ENCODE peak calls at places on chromosomes 13 and 19, in seven cellular contexts. U is T47D, L is HCT116, K is SK-N-SH, R is H1, T is GM12878, C is HepG2. E is an unnamed sample.

GRCh38 chr13:110233181-110233641 is 73.7 kb downstream of the COL4A1 start:
- DNase-seq in R (peak; percentile 27), L (no peak), T (no peak), K (peak; percentile 42), U (no peak), C (no peak), E (no peak)

GRCh38 chr19:18294467-18294864 is 13.0 kb upstream of the JUND start:
- DNase-seq in U (no peak), T (no peak), R (no peak), L (no peak), C (no peak), K (peak; percentile 83), E (peak; percentile 31)

GRCh38 chr19:40357655-40358054 is 9.2 kb downstream of the PLD3 start:
- DNase-seq in K (no peak), R (no peak), C (no peak), U (no peak), T (no peak), L (no peak), E (no peak)

GRCh38 chr13:34967851-34968562 is 25.9 kb downstream of the NBEA start:
- DNase-seq in K (no peak), U (no peak), C (no peak), L (no peak), R (no peak), T (no peak), E (no peak)

GRCh38 chr13:26488236-26489028 is 69.1 kb upstream of the WASF3 start:
- DNase-seq in C (no peak), L (no peak), R (no peak), U (no peak), T (no peak), K (no peak), E (no peak)

GRCh38 chr13:27007166-27007565 is 164.4 kb downstream of the USP12 start:
- DNase-seq in C (no peak), R (no peak), K (no peak), T (no peak), U (no peak), L (no peak), E (no peak)

GRCh38 chr13:20306039-20306438 is 73.9 kb upstream of the GJB6 start:
- DNase-seq in C (no peak), U (no peak), T (no peak), R (no peak), L (no peak), K (no peak), E (no peak)

GRCh38 chr19:15223649-15224371 is 8.4 kb downstream of the EPHX3 start:
- DNase-seq in C (no peak), U (no peak), K (no peak), T (no peak), R (no peak), L (no peak), E (no peak)

GRCh38 chr19:55494172-55494761 is 6.0 kb downstream of the SSC5D start:
- DNase-seq in K (no peak), U (no peak), L (no peak), T (no peak), R (no peak), C (no peak), E (peak; percentile 81)

GRCh38 chr13:21058361-21058760 is 3.0 kb downstream of the LATS2 start:
- DNase-seq in C (no peak), K (no peak), U (no peak), T (no peak), R (no peak), L (no peak), E (no peak)

DNA sequence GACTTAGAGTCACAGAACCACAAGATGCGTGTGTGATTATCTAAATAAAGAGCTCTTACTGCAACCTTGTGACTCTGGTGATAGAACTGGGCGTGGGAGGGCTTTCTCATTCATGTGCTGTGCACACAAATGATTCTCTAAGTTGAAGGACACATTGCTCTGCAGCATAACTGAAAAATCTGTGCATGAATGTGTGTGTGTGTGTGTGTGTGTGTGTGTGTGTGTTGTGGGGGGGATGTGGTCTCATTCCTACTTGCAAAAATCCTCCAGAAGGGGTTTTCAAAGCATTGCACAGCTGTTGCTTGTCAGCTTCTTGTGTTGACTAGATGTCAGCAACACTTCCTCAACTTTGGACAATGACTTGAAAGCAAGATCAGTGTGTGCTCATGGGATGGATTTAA is 22.4 kb downstream of the LRCH1 start:
- DNase-seq in L (no peak), R (no peak), U (no peak), K (no peak), C (no peak), T (peak; percentile 58), E (no peak)
- TF ChIP-seq JUND in L (no peak), R (no peak), U (no peak), K (no peak), C (no peak), T (no peak), E (no peak)

DNA sequence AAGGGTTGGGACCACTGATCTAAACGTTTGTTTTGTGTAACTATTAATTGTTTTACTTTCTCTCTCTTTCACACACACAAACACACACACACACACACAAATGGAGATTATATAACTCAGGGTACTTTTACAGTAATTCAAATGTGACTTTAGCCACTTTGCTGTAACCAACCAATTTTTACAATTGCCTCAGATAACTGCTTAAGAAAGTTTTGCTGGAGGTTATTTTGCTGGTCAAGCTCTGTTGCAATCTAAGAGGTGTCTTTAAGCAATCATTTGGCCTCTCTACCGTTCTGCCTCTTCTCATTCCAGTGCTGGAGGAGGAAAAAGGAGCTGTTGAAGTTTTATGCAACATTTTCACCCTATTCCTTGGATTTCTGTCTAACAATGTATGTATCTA is 63.0 kb downstream of the TBC1D4 start:
- DNase-seq in T (no peak), R (no peak), L (no peak), K (no peak), U (no peak), C (no peak), E (no peak)
- TF ChIP-seq JUND in T (no peak), R (no peak), L (no peak), K (no peak), U (no peak), C (no peak), E (no peak)

GRCh38 chr13:82356667-82357066 is 1525.6 kb downstream of the SLITRK1 start:
- DNase-seq in K (no peak), T (no peak), U (peak; percentile 40), C (no peak), L (no peak), R (no peak), E (no peak)
- TF ChIP-seq JUND in K (no peak), T (no peak), U (no peak), C (no peak), L (no peak), R (no peak), E (no peak)

DNA sequence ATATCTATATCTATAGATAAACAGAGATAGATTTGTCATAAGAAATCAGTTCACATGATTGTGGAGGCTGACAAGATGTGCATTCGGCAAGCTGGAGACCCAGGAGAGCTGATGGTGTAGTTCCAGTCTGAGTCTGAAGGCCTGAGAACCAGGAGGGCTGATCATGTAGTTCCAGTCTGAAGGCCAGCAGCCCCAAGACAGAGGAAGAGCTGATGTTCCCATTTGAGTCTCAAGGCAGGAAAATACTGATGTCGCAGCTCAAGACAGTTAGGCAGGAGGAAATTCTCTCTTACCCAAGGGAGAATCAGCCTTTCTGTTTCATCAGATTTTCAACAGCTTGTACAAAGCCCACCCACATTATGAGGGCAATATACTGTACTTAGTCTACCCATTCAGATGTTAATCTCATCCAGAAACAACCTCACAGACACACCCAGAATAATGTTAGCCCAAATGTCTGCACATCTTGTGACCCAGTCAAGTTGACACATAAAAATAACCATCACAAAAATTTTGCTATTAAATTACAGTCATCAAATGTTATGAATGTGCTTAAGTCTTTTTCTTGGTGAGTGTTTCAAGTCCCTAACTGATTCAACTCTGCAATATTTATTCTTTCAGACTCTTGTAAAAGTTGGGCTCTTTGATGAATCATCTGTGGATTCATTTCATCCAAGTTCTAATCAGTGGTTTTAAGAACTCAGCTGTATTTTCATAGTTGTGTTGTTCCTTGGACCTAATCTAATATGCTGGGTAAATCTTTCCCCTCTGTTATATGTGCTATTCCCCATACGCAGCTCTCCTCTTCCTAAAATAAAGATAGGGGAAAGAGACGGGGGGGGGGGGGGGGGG is 22.7 kb upstream of the LRCH1 start:
- DNase-seq in U (no peak), R (no peak), L (no peak), K (no peak), C (no peak), T (no peak), E (no peak)
- TF ChIP-seq JUND in U (no peak), R (no peak), L (no peak), K (no peak), C (no peak), T (no peak), E (no peak)